ENCODE peak calls at places on chromosome 12, in five cellular contexts. H is B cell, L is SK-N-MC, Q is head of caudate nucleus, K is fibroblast of the conjunctiva. W is an unnamed sample.

GRCh38 chr12:97464241-97465011 is 1.8 kb downstream of the RMST start:
- DNase-seq in H (no peak), L (no peak), Q (no peak), K (no peak), W (peak)

GRCh38 chr12:26678697-26679660 is 154.0 kb downstream of the ITPR2 start:
- DNase-seq in H (no peak), L (peak), Q (no peak), K (no peak), W (peak)

GRCh38 chr12:111409403-111410228 is 3.9 kb downstream of the SH2B3 start:
- DNase-seq in H (no peak), L (no peak), Q (no peak), K (no peak), W (peak)

GRCh38 chr12:4449862-4450222 is 4.2 kb upstream of the FGF6 start:
- DNase-seq in H (no peak), L (no peak), Q (no peak), K (no peak), W (no peak)

GRCh38 chr12:34393086-34393820 is 371.0 kb downstream of the ALG10 start:
- DNase-seq in H (peak), L (no peak), Q (peak), K (no peak), W (no peak)

GRCh38 chr12:113271466-113271852 is 50.2 kb downstream of the TPCN1 start:
- DNase-seq in H (no peak), L (no peak), Q (no peak), K (no peak), W (no peak)

GRCh38 chr12:73321319-73321718 is 1049.1 kb downstream of the TRHDE start:
- DNase-seq in H (no peak), L (no peak), Q (no peak), K (no peak), W (no peak)

GRCh38 chr12:3747543-3747942 is 5.4 kb downstream of the CRACR2A start:
- DNase-seq in H (no peak), L (no peak), Q (no peak), K (no peak), W (no peak)

GRCh38 chr12:64181504-64182291 is 40.4 kb downstream of the KICS2 start:
- DNase-seq in H (no peak), L (no peak), Q (peak), K (peak), W (peak)

GRCh38 chr12:128920468-128920867 is 67.2 kb downstream of the GLT1D1 start:
- DNase-seq in H (no peak), L (no peak), Q (peak), K (peak), W (no peak)

GRCh38 chr12:18430425-18431048 is 169.2 kb downstream of the PIK3C2G start:
- DNase-seq in H (no peak), L (no peak), Q (peak), K (peak), W (peak)

GRCh38 chr12:47015381-47015780 is 64.0 kb upstream of the PCED1B start:
- DNase-seq in H (no peak), L (no peak), Q (no peak), K (no peak), W (no peak)

GRCh38 chr12:111268738-111269572 is 99.9 kb downstream of the PHETA1 start:
- DNase-seq in H (no peak), L (no peak), Q (no peak), K (no peak), W (peak)

GRCh38 chr12:110165540-110166159 is 41.5 kb downstream of the IFT81 start:
- DNase-seq in H (no peak), L (no peak), Q (no peak), K (no peak), W (peak)

GRCh38 chr12:90922068-90922743 is 32.8 kb downstream of the CCER1 start:
- DNase-seq in H (no peak), L (no peak), Q (no peak), K (peak), W (no peak)

GRCh38 chr12:47717443-47718193 is 7.7 kb downstream of the ENDOU start:
- DNase-seq in H (peak), L (no peak), Q (peak), K (peak), W (peak)

GRCh38 chr12:71662861-71663560 is 637 bp downstream of the ZFC3H1 start:
- DNase-seq in H (peak), L (no peak), Q (peak), K (peak), W (peak)

GRCh38 chr12:10501031-10501430 is 4.7 kb upstream of the EIF2S3B start:
- DNase-seq in H (no peak), L (no peak), Q (no peak), K (peak), W (no peak)

GRCh38 chr12:89783321-89784060 is 74.9 kb upstream of the ATP2B1 start:
- DNase-seq in H (no peak), L (no peak), Q (peak), K (no peak), W (no peak)

GRCh38 chr12:64968989-64969819 is 144.8 kb downstream of the TBC1D30 start:
- DNase-seq in H (no peak), L (peak), Q (no peak), K (no peak), W (peak)

GRCh38 chr12:121453629-121454028 is 53.7 kb downstream of the RNF34 start:
- DNase-seq in H (no peak), L (no peak), Q (no peak), K (no peak), W (no peak)

GRCh38 chr12:99911967-99912366 is 72.8 kb downstream of the ANKS1B start:
- DNase-seq in H (no peak), L (no peak), Q (no peak), K (no peak), W (no peak)

GRCh38 chr12:6224550-6224949 is 24.4 kb downstream of the CD9 start:
- DNase-seq in H (peak), L (no peak), Q (peak), K (no peak), W (no peak)

GRCh38 chr12:98439471-98440164 is 75.8 kb upstream of the TMPO start:
- DNase-seq in H (no peak), L (peak), Q (no peak), K (no peak), W (peak)

GRCh38 chr12:68001486-68002466 is 12.5 kb downstream of the IFNG-AS1 start:
- DNase-seq in H (no peak), L (no peak), Q (no peak), K (no peak), W (peak)

GRCh38 chr12:76183459-76184186 is 99.1 kb upstream of the NAP1L1 start:
- DNase-seq in H (no peak), L (no peak), Q (peak), K (peak), W (peak)

GRCh38 chr12:84413656-84414055 is 498.9 kb downstream of the SLC6A15 start:
- DNase-seq in H (no peak), L (no peak), Q (no peak), K (no peak), W (no peak)